ENCODE peak calls at places on chromosomes 11 and 22, in six cellular contexts. Q is prostate gland, Y is mammary epithelial cell, A is tibial artery, W is mucosa of descending colon, I is IMR-90. O is an unnamed sample.

GRCh38 chr11:12717851-12718291 is 43.6 kb downstream of the TEAD1 start:
- DNase-seq in Q (no peak), Y (peak), A (no peak), W (no peak), I (no peak), O (no peak)

GRCh38 chr11:75406338-75406777 is 7.0 kb downstream of the RPS3 start:
- DNase-seq in Q (no peak), Y (peak), A (no peak), W (no peak), I (peak), O (no peak)

GRCh38 chr11:123822022-123822421 is 15.9 kb upstream of the OR6M1 start:
- DNase-seq in Q (no peak), Y (no peak), A (no peak), W (peak), I (no peak), O (no peak)

GRCh38 chr22:48197189-48197690 is 1434.8 kb downstream of the TBC1D22A start:
- DNase-seq in Q (no peak), Y (no peak), A (no peak), W (no peak), I (no peak), O (no peak)

GRCh38 chr11:68010058-68011041 is at the start of gene ALDH3B1:
- DNase-seq in Q (peak), Y (peak), A (peak), W (peak), I (peak), O (peak)

GRCh38 chr11:116072133-116072532 is 567.9 kb upstream of the CADM1 start:
- DNase-seq in Q (no peak), Y (no peak), A (no peak), W (no peak), I (no peak), O (no peak)

GRCh38 chr11:28488336-28488735 is 380.1 kb downstream of the METTL15 start:
- DNase-seq in Q (no peak), Y (no peak), A (no peak), W (no peak), I (no peak), O (no peak)

GRCh38 chr11:2752204-2752772 is 52.5 kb upstream of the KCNQ1OT1 start:
- DNase-seq in Q (no peak), Y (no peak), A (no peak), W (no peak), I (peak), O (peak)

GRCh38 chr22:32475428-32476010 is 908 bp downstream of the FBXO7 start:
- DNase-seq in Q (peak), Y (no peak), A (peak), W (peak), I (no peak), O (no peak)

GRCh38 chr11:132631956-132632355 is 900.3 kb downstream of the OPCML start:
- DNase-seq in Q (no peak), Y (peak), A (no peak), W (no peak), I (peak), O (no peak)

GRCh38 chr22:11627436-11627797 is 3900.6 kb upstream of the OR11H1 start:
- DNase-seq in Q (no peak), Y (no peak), A (no peak), W (no peak), I (no peak), O (no peak)

GRCh38 chr11:1761857-1762536 is 1.7 kb downstream of the CTSD start:
- DNase-seq in Q (no peak), Y (no peak), A (no peak), W (no peak), I (no peak), O (peak)

DNA sequence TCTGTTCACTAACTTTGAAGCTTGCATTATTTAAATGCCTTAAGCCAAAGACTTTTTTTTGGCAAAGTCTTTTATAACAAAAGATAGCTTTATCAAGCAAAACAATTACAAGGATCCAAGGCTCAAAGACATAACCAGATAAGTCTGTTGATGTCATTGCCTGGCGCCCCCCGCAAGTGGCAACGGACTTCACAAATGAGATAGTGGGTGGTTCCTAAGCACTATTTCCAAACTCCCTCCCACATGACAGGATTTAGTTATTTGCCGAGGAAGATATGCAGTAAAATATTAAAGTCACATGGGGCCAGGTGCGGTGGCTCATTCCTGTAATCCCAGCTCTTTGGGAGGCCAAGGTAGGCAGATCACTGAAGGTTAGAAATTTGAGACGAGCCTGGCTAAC is 194.2 kb upstream of the DDI1 start:
- DNase-seq in Q (no peak), Y (no peak), A (no peak), W (no peak), I (no peak), O (no peak)
- H3K4me3 ChIP-seq in Q (no peak), Y (no peak), A (no peak), W (no peak), I (no peak), O (no peak)

GRCh38 chr11:56103210-56103737 is at the start of gene OR8H2:
- DNase-seq in Q (no peak), Y (no peak), A (no peak), W (no peak), I (no peak), O (no peak)
- TF ChIP-seq CTCF in Q (no peak), Y (no peak), A (no peak), W (no peak), I (no peak), O (no peak)

GRCh38 chr11:46105902-46106301 is 15.4 kb downstream of the PHF21A start:
- DNase-seq in Q (no peak), Y (no peak), A (no peak), W (no peak), I (no peak), O (no peak)

GRCh38 chr11:46102843-46103242 is 18.4 kb downstream of the PHF21A start:
- DNase-seq in Q (no peak), Y (no peak), A (no peak), W (no peak), I (no peak), O (no peak)

GRCh38 chr11:46105134-46105628 is 16.1 kb downstream of the PHF21A start:
- DNase-seq in Q (no peak), Y (no peak), A (no peak), W (no peak), I (no peak), O (peak)

GRCh38 chr11:46100670-46101069 is 20.6 kb downstream of the PHF21A start:
- DNase-seq in Q (no peak), Y (no peak), A (no peak), W (no peak), I (no peak), O (no peak)

DNA sequence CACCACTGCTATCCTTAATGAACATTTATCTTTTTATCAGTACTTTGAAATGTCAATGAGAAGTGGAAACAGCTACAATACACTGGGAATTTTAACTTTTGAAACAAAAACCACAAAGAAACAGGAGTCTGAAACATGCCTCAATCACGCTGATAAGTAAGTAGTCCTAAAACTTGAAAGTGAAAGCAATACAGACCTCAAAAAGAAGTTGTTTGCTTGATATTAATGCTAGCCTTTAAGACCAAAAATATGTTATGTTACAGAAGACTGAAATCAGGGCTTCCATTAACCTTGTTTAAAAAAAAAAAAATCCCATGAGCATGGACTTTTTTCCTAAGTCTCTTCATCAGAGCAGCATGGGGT is 21.3 kb downstream of the PHF21A start:
- DNase-seq in Q (no peak), Y (peak), A (no peak), W (no peak), I (peak), O (peak)
- H3K4me3 ChIP-seq in Q (no peak), Y (peak), A (no peak), W (no peak), I (peak), O (peak)

GRCh38 chr22:25953276-25953675 is 211.3 kb downstream of the MYO18B start:
- DNase-seq in Q (no peak), Y (no peak), A (no peak), W (no peak), I (no peak), O (no peak)
- TF ChIP-seq CTCF in Q (no peak), Y (no peak), A (no peak), W (no peak), I (no peak), O (no peak)